ENCODE peak calls at places on chromosomes 7 and 10, in ten cellular contexts. X is colonic mucosa; B is mesenchymal stem cell; K is ovary; P is CD4-positive, alpha-beta memory T cell; N is thoracic aorta; A is PC-9; W is CD4-positive, CD25-positive, alpha-beta regulatory T cell; J is suprapubic skin; S is endodermal cell. I is an unnamed sample. For H3K4me1, the result is how much of the 10 kb centered on the place peaks cover.

GRCh38 chr7:35255417-35255798 is 1.5 kb upstream of the TBX20 start:
- DNase-seq in X (no peak), B (no peak), K (no peak), P (no peak), N (no peak), A (no peak), W (no peak), J (no peak), S (peak), I (no peak)

GRCh38 chr10:130806426-130806825 is 505.1 kb downstream of the TCERG1L start:
- DNase-seq in X (no peak), B (no peak), K (no peak), P (no peak), N (no peak), A (no peak), W (no peak), J (peak), S (peak), I (no peak)

GRCh38 chr10:118594392-118595063 is 920 bp downstream of the PRLHR start:
- DNase-seq in X (peak), B (peak), K (peak), P (peak), N (no peak), A (no peak), W (peak), J (no peak), S (peak), I (peak)

GRCh38 chr10:126014309-126014708 is 117.9 kb downstream of the FANK1 start:
- DNase-seq in X (no peak), B (peak), K (no peak), P (no peak), N (no peak), A (no peak), W (no peak), J (no peak), S (no peak), I (no peak)

GRCh38 chr7:99794585-99795502 is 10.9 kb upstream of the CYP3A4 start:
- DNase-seq in X (no peak), B (no peak), K (no peak), P (no peak), N (no peak), A (no peak), W (no peak), J (no peak), S (no peak), I (no peak)

GRCh38 chr7:158285383-158285770 is 302.2 kb downstream of the PTPRN2 start:
- DNase-seq in X (peak), B (no peak), K (no peak), P (no peak), N (no peak), A (no peak), W (no peak), J (peak), S (peak), I (no peak)

GRCh38 chr10:10364916-10365315 is 652.8 kb upstream of the CELF2 start:
- DNase-seq in X (no peak), B (no peak), K (no peak), P (no peak), N (no peak), A (no peak), W (no peak), J (no peak), S (no peak), I (no peak)

GRCh38 chr10:99467236-99467999 is 37.0 kb upstream of the GOT1 start:
- DNase-seq in X (no peak), B (peak), K (no peak), P (no peak), N (no peak), A (no peak), W (no peak), J (no peak), S (no peak), I (no peak)

GRCh38 chr7:93435791-93436190 is 138.7 kb downstream of the CALCR start:
- DNase-seq in X (no peak), B (no peak), K (no peak), P (no peak), N (no peak), A (no peak), W (no peak), J (no peak), S (no peak), I (no peak)

GRCh38 chr10:30186371-30186875 is 127.0 kb upstream of the JCAD start:
- DNase-seq in X (no peak), B (peak), K (no peak), P (no peak), N (no peak), A (peak), W (no peak), J (no peak), S (no peak), I (no peak)

GRCh38 chr10:75430000-75430763 is 1.2 kb upstream of the LRMDA start:
- DNase-seq in X (peak), B (peak), K (peak), P (no peak), N (no peak), A (peak), W (no peak), J (no peak), S (peak), I (no peak)

GRCh38 chr7:44286182-44286617 is 39.2 kb downstream of the CAMK2B start:
- DNase-seq in X (no peak), B (no peak), K (peak), P (no peak), N (no peak), A (no peak), W (no peak), J (peak), S (peak), I (peak)

GRCh38 chr10:79063071-79063491 is 5.7 kb upstream of the ZMIZ1 start:
- DNase-seq in X (peak), B (no peak), K (no peak), P (no peak), N (no peak), A (no peak), W (no peak), J (peak), S (no peak), I (no peak)

GRCh38 chr10:10092581-10092980 is 925.1 kb upstream of the CELF2 start:
- DNase-seq in X (no peak), B (peak), K (peak), P (no peak), N (no peak), A (no peak), W (no peak), J (peak), S (peak), I (no peak)

GRCh38 chr10:60170250-60170649 is 219.4 kb downstream of the ANK3 start:
- DNase-seq in X (no peak), B (peak), K (no peak), P (no peak), N (no peak), A (no peak), W (no peak), J (no peak), S (no peak), I (no peak)

GRCh38 chr7:159034988-159035387 is 109.7 kb downstream of the VIPR2 start:
- DNase-seq in X (peak), B (no peak), K (no peak), P (no peak), N (no peak), A (no peak), W (no peak), J (no peak), S (no peak), I (no peak)

GRCh38 chr10:125859128-125859817 is 21.8 kb downstream of the DHX32 start:
- DNase-seq in X (no peak), B (no peak), K (no peak), P (no peak), N (no peak), A (no peak), W (no peak), J (no peak), S (no peak), I (no peak)

GRCh38 chr10:29435809-29436501 is 147.1 kb downstream of the LYZL1 start:
- DNase-seq in X (no peak), B (peak), K (no peak), P (no peak), N (no peak), A (no peak), W (no peak), J (no peak), S (no peak), I (no peak)

GRCh38 chr10:661891-662605 is 27.4 kb downstream of the DIP2C start:
- DNase-seq in X (no peak), B (no peak), K (no peak), P (no peak), N (no peak), A (no peak), W (no peak), J (no peak), S (peak), I (no peak)

GRCh38 chr10:79333513-79333912 is 13.8 kb upstream of the PPIF start:
- DNase-seq in X (no peak), B (peak), K (no peak), P (no peak), N (no peak), A (peak), W (no peak), J (no peak), S (no peak), I (no peak)

GRCh38 chr7:43303740-43304241 is 191.3 kb downstream of the HECW1 start:
- DNase-seq in X (no peak), B (no peak), K (no peak), P (no peak), N (no peak), A (no peak), W (no peak), J (no peak), S (peak), I (no peak)

GRCh38 chr7:54292171-54292925 is 249.8 kb upstream of the VSTM2A start:
- DNase-seq in X (no peak), B (no peak), K (no peak), P (no peak), N (no peak), A (no peak), W (no peak), J (no peak), S (peak), I (no peak)

GRCh38 chr7:138865843-138866242 is 67.8 kb upstream of the ATP6V0A4 start:
- DNase-seq in X (no peak), B (no peak), K (no peak), P (peak), N (no peak), A (no peak), W (peak), J (no peak), S (peak), I (peak)

DNA sequence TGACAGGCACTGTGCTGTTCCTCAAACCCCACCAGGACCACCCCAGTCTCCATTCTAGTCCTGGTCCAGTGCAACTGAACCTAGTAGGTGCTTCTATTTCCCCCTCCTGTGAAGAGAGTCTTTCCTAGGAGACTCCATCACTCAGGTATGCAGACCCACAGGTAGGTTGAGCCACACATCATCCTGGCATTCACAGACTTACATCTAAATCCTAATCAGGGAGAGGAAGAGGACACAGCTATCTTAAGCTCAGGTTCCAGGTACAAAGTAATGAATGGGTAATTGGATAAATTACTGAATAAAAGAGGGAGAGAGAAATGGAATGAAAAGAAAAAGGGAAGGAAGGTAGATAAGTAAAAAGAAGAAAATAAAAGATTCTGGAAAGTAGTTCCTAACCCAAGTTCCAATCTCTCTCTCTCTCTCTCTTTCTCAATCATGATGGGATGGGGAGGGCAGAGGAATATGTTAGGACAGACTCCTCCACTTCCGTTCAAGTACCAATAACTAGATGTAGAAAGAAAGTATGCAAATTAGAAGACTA is 139.8 kb upstream of the NAMPT start:
- DNase-seq in X (no peak), B (no peak), K (no peak), P (no peak), N (no peak), A (peak), W (no peak), J (no peak), S (no peak), I (no peak)
- H3K4me1 ChIP-seq in X (under half), B (under half), K (under half), P (under half), N (under half), A (under half), W (under half), J (under half), S (under half), I (under half)

DNA sequence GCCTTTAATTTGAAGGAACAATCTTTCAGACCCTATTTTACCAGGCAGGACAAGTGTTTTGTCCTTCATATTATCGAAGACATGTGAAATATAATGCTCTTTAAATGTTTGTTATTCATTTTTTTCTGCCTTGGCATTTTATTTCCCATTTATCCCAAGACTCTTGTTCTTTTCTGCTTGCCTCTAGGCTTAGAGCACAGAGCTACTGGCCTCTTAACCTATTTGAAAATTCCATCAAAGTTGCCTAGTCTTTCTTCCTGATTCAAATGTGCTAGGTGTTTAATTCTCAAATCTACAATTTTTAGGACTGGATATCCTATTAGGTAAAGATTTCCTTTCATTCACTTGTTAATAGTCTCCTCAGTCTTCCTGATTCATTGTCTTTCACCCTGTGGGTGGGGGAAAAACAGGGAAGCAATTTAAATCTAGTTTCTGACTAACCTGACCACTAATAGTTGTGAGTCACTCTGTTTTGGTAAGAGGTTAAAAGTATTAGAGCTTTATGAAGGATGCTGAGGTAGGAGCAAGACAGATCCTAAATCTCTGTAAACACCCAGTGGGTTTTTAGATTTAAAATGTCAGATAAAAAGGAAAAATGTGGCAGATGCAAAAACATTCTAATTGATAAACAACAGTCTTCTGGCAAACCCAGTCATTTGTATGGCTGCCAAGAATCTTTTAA is 1.5 kb downstream of the LIPK start:
- DNase-seq in X (no peak), B (peak), K (no peak), P (no peak), N (no peak), A (peak), W (no peak), J (no peak), S (no peak), I (no peak)
- H3K27ac ChIP-seq in X (no peak), B (peak), K (no peak), P (no peak), N (no peak), A (peak), W (no peak), J (no peak), S (no peak), I (no peak)

DNA sequence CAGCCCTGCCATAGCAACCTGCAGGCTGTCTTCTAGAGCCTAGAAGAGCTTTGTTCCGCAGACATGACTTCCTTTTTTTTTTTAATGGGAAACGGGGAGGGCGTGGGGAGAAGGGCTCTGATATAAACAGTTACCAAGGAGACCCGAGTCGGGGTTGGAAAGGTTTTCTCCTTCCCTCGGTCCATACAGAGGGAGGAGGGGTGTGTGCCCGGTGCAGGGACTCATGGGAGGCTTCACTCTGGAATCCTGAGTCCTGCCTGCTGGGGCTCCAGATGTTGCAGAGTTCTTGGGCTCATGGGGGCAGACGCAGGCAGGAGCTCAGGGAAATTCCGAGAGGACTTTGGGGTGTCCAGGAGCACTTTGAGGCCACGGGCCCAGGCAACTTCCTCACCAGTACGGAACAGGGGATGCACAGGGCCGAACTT is 26.8 kb downstream of the TMEM120A start:
- DNase-seq in X (peak), B (peak), K (peak), P (no peak), N (no peak), A (no peak), W (no peak), J (peak), S (no peak), I (no peak)
- H3K4me1 ChIP-seq in X (under half), B (under half), K (half or more), P (under half), N (under half), A (under half), W (under half), J (half or more), S (under half), I (under half)

DNA sequence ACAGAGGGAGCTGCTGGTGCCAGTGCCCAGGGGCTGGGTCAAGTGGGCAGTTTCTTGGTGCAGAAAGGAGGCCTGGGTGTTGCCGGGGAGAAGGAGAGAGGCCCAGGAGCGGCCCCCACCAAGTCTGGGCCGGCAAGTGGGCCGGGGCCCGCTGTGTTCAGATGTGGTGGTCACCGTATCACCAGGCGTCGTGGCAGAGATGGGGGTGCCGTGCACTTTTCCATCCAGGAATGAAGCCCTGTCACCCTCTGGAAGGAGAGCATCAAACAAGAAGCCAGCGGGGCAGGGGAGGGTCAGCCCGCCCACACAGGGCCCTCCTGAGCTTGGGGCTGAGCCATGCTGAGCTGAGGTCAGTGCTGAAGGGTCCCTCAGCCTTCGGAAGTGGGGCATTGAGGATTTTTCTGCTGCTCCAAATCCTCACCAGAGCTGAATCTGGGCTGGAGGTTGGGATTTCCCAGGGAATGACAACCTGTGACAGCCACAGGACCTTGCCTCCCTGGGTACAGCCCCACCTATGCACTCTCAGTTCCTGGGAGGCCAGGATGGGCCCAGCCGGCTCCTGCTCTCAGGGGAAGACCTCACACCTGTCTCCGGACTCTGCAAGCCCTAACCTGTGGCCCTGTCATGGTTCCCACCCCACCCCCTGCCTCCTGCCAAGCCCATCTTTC is 27.9 kb upstream of the INPP5A start:
- DNase-seq in X (no peak), B (no peak), K (peak), P (no peak), N (no peak), A (no peak), W (no peak), J (peak), S (peak), I (no peak)
- H3K27ac ChIP-seq in X (no peak), B (no peak), K (no peak), P (no peak), N (no peak), A (no peak), W (no peak), J (no peak), S (no peak), I (no peak)

GRCh38 chr10:112243713-112244112 is 39.5 kb upstream of the TECTB start:
- DNase-seq in X (no peak), B (no peak), K (no peak), P (no peak), N (no peak), A (no peak), W (no peak), J (no peak), S (no peak), I (no peak)
- H3K4me1 ChIP-seq in X (under half), B (under half), K (under half), P (under half), N (under half), A (under half), W (under half), J (under half), S (under half), I (under half)

DNA sequence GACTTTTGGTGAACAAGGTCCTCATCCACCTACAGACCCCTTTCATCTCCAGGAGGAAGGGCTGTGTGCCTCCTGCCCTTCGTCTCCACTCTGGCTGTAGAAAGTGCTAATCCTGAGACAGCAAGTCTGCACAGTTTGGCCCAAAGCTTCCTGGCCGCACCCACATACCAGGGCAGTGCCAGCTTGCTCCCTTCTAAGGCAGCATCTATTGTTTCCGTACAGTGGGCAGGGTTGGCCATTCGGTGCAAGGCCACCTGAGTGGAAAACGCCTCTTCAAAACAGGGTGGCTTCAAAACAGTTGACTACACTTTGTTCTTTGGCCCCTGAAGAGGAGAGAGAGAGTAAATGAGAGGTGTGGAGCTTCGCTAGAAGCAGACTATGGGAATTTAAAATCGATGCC is 134.1 kb upstream of the KLF14 start:
- DNase-seq in X (no peak), B (no peak), K (no peak), P (no peak), N (no peak), A (no peak), W (no peak), J (no peak), S (no peak), I (no peak)
- H3K27ac ChIP-seq in X (no peak), B (no peak), K (no peak), P (no peak), N (no peak), A (no peak), W (no peak), J (no peak), S (no peak), I (no peak)

GRCh38 chr7:150365673-150366398 is 2.8 kb upstream of the REPIN1 start:
- DNase-seq in X (no peak), B (no peak), K (no peak), P (no peak), N (no peak), A (peak), W (no peak), J (no peak), S (no peak), I (no peak)
- H3K4me1 ChIP-seq in X (under half), B (under half), K (under half), P (under half), N (under half), A (under half), W (under half), J (under half), S (under half), I (under half)

I was measured in CD8-positive, alpha-beta T cell.